ENCODE peak calls at places on chromosome 7, in four cellular contexts. K is trophoblast cell, V is mesenchymal stem cell, M is H1. O is an unnamed sample.

GRCh38 chr7:134315679-134316538 is 821 bp downstream of the SLC35B4 start:
- DNase-seq in K (no peak), V (peak; percentile 42), M (no peak), O (no peak)

GRCh38 chr7:8197994-8198698 is 63.8 kb downstream of the ICA1 start:
- DNase-seq in K (no peak), V (no peak), M (no peak), O (no peak)

GRCh38 chr7:729154-730000 is 2.3 kb upstream of the PRKAR1B start:
- DNase-seq in K (no peak), V (no peak), M (no peak), O (no peak)

GRCh38 chr7:12888727-12889126 is 201.3 kb downstream of the ARL4A start:
- DNase-seq in K (no peak), V (peak; percentile 45), M (no peak), O (no peak)

GRCh38 chr7:40916811-40917210 is 782.0 kb downstream of the SUGCT start:
- DNase-seq in K (no peak), V (peak; percentile 38), M (no peak), O (no peak)

GRCh38 chr7:130649004-130649790 is 19.4 kb downstream of the COPG2 start:
- DNase-seq in K (no peak), V (peak; percentile 92), M (no peak), O (no peak)

GRCh38 chr7:23115991-23116390 is 10.4 kb downstream of the KLHL7 start:
- DNase-seq in K (no peak), V (no peak), M (peak; percentile 67), O (peak; percentile 59)

GRCh38 chr7:92699560-92699959 is 109.4 kb upstream of the FAM133B start:
- DNase-seq in K (no peak), V (peak; percentile 60), M (no peak), O (no peak)

GRCh38 chr7:100583132-100584045 is 2.5 kb downstream of the LRCH4 start:
- DNase-seq in K (no peak), V (peak; percentile 90), M (no peak), O (peak; percentile 58)

GRCh38 chr7:156194813-156195212 is 382.6 kb upstream of the SHH start:
- DNase-seq in K (no peak), V (no peak), M (no peak), O (no peak)

GRCh38 chr7:98627062-98627790 is 10.1 kb downstream of the NPTX2 start:
- DNase-seq in K (no peak), V (no peak), M (no peak), O (no peak)

GRCh38 chr7:4738711-4739527 is 36.5 kb upstream of the AP5Z1 start:
- DNase-seq in K (peak; percentile 69), V (peak; percentile 97), M (no peak), O (peak; percentile 80)

GRCh38 chr7:134502463-134502862 is 24.9 kb upstream of the AKR1B10 start:
- DNase-seq in K (no peak), V (peak; percentile 56), M (no peak), O (no peak)

GRCh38 chr7:115094163-115094562 is 172.3 kb downstream of the MDFIC start:
- DNase-seq in K (no peak), V (no peak), M (no peak), O (no peak)

GRCh38 chr7:42574693-42575084 is 337.2 kb downstream of the C7orf25 start:
- DNase-seq in K (no peak), V (peak; percentile 16), M (no peak), O (no peak)

GRCh38 chr7:151844080-151844827 is 32.7 kb downstream of the PRKAG2 start:
- DNase-seq in K (peak; percentile 31), V (no peak), M (no peak), O (no peak)

GRCh38 chr7:134640842-134641715 is 5.6 kb upstream of the BPGM start:
- DNase-seq in K (peak; percentile 15), V (no peak), M (no peak), O (no peak)

GRCh38 chr7:122380993-122381392 is 76.4 kb upstream of the FEZF1 start:
- DNase-seq in K (no peak), V (no peak), M (no peak), O (no peak)

GRCh38 chr7:51146816-51147586 is 169.6 kb downstream of the COBL start:
- DNase-seq in K (no peak), V (no peak), M (no peak), O (peak; percentile 48)

GRCh38 chr7:50793115-50793946 is 10.6 kb upstream of the GRB10 start:
- DNase-seq in K (no peak), V (peak; percentile 63), M (no peak), O (peak; percentile 62)

DNA sequence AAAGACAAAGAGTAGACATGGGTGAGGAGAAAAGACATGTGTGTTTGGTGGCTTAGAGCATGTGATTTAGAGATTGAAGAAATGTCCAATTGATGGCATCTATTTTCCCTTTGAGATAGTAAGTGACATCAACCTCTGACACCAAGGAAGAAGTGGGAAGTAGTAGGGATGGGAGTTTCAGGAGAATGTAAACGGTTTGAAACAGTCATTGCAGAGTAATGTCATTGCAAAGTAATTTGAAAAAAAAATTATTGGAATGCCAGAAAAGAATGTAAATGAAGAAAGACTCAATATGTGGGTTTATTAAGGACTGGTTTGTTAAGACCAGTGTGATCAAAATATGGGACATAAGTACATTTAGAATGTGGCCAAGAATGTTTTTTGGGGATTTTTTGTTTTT is 26.6 kb downstream of the GNG11 start:
- DNase-seq in K (peak; percentile 14), V (peak; percentile 60), M (no peak), O (no peak)
- H4K91ac ChIP-seq in K (no peak overlapping the region), V (no peak overlapping the region), M (no peak overlapping the region), O (no peak overlapping the region)

GRCh38 chr7:55189447-55189760 is 170.6 kb downstream of the EGFR start:
- DNase-seq in K (no peak), V (no peak), M (no peak), O (no peak)

GRCh38 chr7:55187701-55188491 is 169.1 kb downstream of the EGFR start:
- DNase-seq in K (no peak), V (no peak), M (no peak), O (no peak)

GRCh38 chr7:55189878-55190436 is 171.1 kb downstream of the EGFR start:
- DNase-seq in K (no peak), V (no peak), M (no peak), O (no peak)

GRCh38 chr7:55190511-55191160 is 171.8 kb downstream of the EGFR start:
- DNase-seq in K (no peak), V (no peak), M (no peak), O (no peak)

DNA sequence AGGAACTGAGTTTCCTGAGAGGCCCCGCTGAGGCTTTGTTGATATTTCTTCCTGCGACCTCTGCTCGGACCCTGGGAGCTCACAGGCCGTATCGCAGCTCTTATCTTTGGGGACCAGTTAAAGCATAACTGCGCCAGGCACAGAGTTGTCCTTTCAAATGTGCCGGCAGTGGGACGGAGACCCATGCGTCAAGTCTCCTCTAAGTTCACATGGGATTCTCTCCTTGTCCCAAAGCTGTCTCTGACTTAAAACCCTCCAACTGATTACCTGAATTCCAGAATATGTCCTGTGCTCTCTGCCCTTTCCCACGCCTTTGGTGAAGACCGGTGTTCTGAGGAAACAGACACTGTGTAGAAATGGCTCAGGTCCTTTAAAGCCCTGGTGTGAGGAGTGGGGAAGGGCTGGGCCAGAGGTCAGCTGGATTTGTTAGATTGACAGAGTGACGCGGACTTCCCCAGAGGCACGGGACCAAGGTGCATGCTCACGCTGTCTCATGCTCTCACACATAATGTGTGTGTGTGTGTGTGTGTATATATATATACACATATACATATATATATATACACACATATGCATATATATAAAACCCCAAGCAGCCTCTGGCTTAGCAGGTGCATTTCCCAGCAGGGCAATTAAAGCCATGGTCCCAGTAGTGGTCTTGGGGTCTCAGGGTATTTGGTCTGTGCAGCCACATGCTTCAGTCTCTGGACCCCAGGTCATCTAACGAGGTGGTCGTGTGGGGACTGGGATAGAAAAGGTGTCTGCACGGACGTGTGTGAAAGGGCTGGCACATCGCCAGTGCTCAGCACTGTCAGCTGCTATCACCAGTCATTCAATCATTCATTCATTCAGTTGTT is 170.0 kb downstream of the EGFR start:
- DNase-seq in K (peak; percentile 43), V (no peak), M (no peak), O (no peak)
- H4K91ac ChIP-seq in K (no peak overlapping the region), V (no peak overlapping the region), M (no peak overlapping the region), O (no peak overlapping the region)

DNA sequence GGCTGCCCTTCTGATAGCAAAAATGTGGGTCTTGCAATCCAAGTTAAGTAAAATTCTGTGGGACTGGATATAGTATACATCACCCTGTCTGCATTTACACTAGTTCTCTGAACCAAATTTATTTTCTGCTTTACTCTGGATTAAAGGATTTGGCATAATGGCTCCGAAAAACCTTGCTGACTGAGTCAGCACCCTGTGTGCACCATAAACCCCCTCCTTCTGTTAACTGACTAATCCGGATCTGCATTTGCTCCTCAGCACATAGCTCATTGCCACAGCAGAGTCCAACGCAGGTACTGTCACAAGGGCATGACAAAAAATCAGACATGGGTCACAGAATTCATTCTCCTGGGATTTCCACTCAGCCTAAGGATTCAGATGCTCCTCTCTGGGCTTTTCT is 1.3 kb downstream of the OR2A5 start:
- DNase-seq in K (no peak), V (no peak), M (no peak), O (no peak)
- H4K91ac ChIP-seq in K (no peak overlapping the region), V (no peak overlapping the region), M (no peak overlapping the region), O (no peak overlapping the region)

DNA sequence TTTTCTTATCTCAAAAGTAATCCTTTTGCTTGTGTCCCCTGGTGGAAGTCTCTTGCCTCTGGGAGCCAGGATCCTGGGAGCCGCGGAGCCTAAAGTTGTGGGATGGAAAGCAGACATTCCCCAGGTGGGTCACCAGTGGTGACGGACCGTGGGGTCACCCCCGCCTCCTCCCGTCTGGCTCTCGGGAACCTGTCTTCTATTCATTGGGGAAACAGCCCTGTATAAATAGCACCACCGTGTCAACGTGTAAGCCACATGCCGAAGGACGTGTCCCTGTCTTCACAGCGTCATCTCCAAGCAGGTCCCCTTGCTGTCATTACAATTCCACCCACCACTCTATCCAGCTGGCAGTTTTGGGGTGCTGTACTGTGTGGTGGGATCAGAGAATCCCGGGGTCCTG is 87.5 kb downstream of the ELFN1 start:
- DNase-seq in K (no peak), V (no peak), M (no peak), O (no peak)
- H4K91ac ChIP-seq in K (no peak overlapping the region), V (no peak overlapping the region), M (no peak overlapping the region), O (no peak overlapping the region)